ENCODE peak calls at places on chromosomes 13 and 19, in seven cellular contexts. B is MCF 10A, K is GM10248, W is fibroblast of pulmonary artery, F is activated B cell treated with CpG ODN at 0.5 μM for 24 hours, R is AG09319, Y is K562. H is an unnamed sample.

GRCh38 chr13:101552797-101553196 is 100.3 kb downstream of the ITGBL1 start:
- DNase-seq in B (no peak), K (no peak), W (peak; percentile 52), F (no peak), R (no peak), Y (no peak), H (peak; percentile 86)

GRCh38 chr13:57740719-57741118 is 109.2 kb downstream of the PCDH17 start:
- DNase-seq in B (peak; percentile 47), K (no peak), W (peak; percentile 2), F (no peak), R (no peak), Y (no peak), H (no peak)

GRCh38 chr19:18112989-18113478 is 15.5 kb downstream of the MAST3 start:
- DNase-seq in B (peak; percentile 93), K (peak; percentile 76), W (peak; percentile 83), F (peak; percentile 69), R (peak; percentile 29), Y (peak; percentile 75), H (peak; percentile 72)

GRCh38 chr19:41920878-41921277 is 7.4 kb downstream of the ERFL start:
- DNase-seq in B (no peak), K (no peak), W (no peak), F (no peak), R (no peak), Y (peak; percentile 70), H (no peak)

GRCh38 chr19:49290517-49290916 is 34.5 kb downstream of the SLC6A16 start:
- DNase-seq in B (no peak), K (no peak), W (no peak), F (no peak), R (no peak), Y (no peak), H (no peak)

GRCh38 chr19:8610041-8610927 is at the start of gene ADAMTS10:
- DNase-seq in B (no peak), K (no peak), W (peak; percentile 39), F (peak; percentile 18), R (no peak), Y (peak; percentile 75), H (peak; percentile 47)

GRCh38 chr19:13850910-13851753 is 25.8 kb upstream of the NANOS3 start:
- DNase-seq in B (peak; percentile 95), K (no peak), W (peak; percentile 91), F (peak; percentile 56), R (peak; percentile 83), Y (peak; percentile 76), H (peak; percentile 95)

GRCh38 chr19:5993516-5994406 is 15.8 kb upstream of the RANBP3 start:
- DNase-seq in B (no peak), K (no peak), W (peak; percentile 31), F (no peak), R (no peak), Y (no peak), H (peak; percentile 11)

GRCh38 chr19:40611096-40611495 is 9.9 kb downstream of the LTBP4 start:
- DNase-seq in B (peak; percentile 43), K (no peak), W (no peak), F (no peak), R (no peak), Y (no peak), H (no peak)

GRCh38 chr19:41880329-41880708 is 2.7 kb upstream of the ARHGEF1 start:
- DNase-seq in B (no peak), K (no peak), W (no peak), F (no peak), R (no peak), Y (no peak), H (no peak)

GRCh38 chr19:45094158-45094557 is 1.2 kb downstream of the PPP1R37 start:
- DNase-seq in B (no peak), K (no peak), W (no peak), F (no peak), R (no peak), Y (no peak), H (no peak)

GRCh38 chr19:45091031-45091918 is 1.7 kb upstream of the PPP1R37 start:
- DNase-seq in B (peak; percentile 99), K (peak; percentile 92), W (peak; percentile 100), F (peak; percentile 95), R (peak; percentile 97), Y (peak; percentile 61), H (peak; percentile 99)

GRCh38 chr19:45094707-45095106 is 1.7 kb downstream of the PPP1R37 start:
- DNase-seq in B (no peak), K (no peak), W (no peak), F (no peak), R (no peak), Y (no peak), H (no peak)

GRCh38 chr19:45090598-45090997 is 2.4 kb upstream of the PPP1R37 start:
- DNase-seq in B (no peak), K (no peak), W (no peak), F (no peak), R (no peak), Y (no peak), H (no peak)

GRCh38 chr19:45092747-45093678 is at the start of gene PPP1R37:
- DNase-seq in B (peak; percentile 99), K (peak; percentile 95), W (peak; percentile 99), F (peak; percentile 81), R (peak; percentile 91), Y (peak; percentile 90), H (peak; percentile 98)
- TF ChIP-seq CTCF in B (no peak), K (no peak), W (no peak), F (no peak), R (no peak), Y (no peak), H (no peak)

DNA sequence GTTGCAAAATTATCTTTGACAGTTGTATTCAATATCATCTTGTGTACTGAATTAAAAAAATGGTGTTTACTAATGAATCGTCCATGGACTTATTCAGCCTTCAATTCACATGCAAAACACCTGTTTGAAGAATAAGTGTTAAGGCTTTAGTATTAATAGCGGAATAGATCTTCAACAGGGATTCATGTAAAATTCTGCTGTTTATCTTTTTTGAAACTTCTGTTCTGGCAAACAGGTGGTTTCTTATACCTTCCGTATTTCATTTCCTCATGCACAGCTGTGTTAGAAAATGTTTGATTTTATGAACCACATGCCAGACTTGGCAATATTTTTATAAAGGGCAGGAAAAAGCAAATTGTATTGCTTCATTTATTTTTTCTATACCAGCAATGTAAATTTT is 255.7 kb downstream of the DACH1 start:
- DNase-seq in B (no peak), K (no peak), W (no peak), F (no peak), R (no peak), Y (no peak), H (no peak)
- TF ChIP-seq CTCF in B (no peak), K (no peak), W (no peak), F (no peak), R (no peak), Y (no peak), H (no peak)

GRCh38 chr19:10587839-10588150 is 683 bp upstream of the AP1M2 start:
- DNase-seq in B (no peak), K (no peak), W (no peak), F (no peak), R (no peak), Y (peak; percentile 4), H (no peak)
- TF ChIP-seq CTCF in B (no peak), K (no peak), W (no peak), F (no peak), R (no peak), Y (no peak), H (no peak)

DNA sequence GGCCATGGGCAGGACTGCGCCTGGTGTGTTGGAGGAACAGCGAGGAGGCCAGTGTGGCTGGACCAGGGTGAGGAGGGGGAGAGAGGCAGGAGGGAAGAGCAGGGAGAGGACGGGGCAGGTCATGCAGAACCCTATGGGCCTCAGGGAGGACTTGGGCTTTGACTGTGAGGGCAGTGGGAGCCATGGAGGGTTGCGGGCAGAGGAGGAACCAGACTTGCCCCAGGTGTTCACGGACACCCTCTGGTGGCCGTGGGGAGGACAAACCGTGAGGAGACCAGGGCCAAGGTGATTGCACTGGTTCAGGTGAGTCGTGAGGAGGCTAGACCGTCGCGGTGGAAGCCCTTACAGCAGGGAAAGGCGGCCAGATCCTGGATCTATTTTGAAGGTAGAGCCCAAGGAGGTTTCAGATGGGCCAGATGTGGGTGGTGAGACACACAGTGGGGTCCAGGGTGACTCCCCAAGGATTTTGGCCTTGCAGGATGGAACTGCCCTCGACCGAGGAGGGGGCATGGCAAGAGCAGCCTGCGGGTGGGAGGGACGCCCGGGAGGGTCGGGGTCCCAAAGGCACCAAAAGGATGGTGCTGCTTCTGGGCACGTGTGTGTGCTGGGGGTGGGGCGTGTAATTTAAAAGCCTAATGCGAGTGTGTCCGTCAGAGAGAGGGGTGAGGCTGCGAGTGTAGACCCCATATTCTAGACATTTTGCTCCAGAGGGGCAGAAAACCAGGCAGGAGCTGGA is 2.7 kb upstream of the REXO1 start:
- DNase-seq in B (no peak), K (no peak), W (no peak), F (no peak), R (no peak), Y (no peak), H (no peak)
- TF ChIP-seq CTCF in B (peak; percentile 17), K (peak; percentile 0), W (no peak), F (no peak), R (no peak), Y (peak; percentile 49), H (no peak)

DNA sequence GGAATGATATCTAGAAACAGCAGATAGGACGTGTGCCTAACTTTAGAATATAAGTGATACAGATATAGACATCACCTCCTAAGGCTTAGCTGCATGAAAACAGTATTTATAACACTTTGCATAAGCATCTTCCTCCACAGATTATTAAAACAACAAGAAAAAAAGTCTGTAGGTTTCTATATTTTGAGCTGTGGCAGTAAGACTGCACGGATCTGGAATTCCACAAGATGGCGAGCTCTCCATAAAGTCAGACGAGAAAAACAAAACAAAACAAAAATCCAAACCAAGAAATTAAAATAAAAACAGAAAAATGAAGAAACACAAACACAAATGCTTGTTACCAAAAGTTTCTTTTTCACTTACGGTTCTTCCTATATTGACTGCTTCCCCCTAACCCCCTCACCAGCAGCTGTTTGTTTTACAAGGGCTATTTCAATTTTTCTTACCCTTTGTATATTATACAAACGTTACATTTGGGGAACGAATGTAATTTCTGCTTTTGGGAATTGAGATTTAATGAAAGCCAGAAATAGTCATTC is 285.8 kb downstream of the MYO16 start:
- DNase-seq in B (peak; percentile 49), K (no peak), W (peak; percentile 71), F (no peak), R (no peak), Y (no peak), H (peak; percentile 57)
- TF ChIP-seq CTCF in B (peak; percentile 64), K (peak; percentile 42), W (peak; percentile 74), F (no peak), R (peak; percentile 83), Y (peak; percentile 34), H (peak; percentile 82)

GRCh38 chr13:74919914-74920313 is 562.1 kb downstream of the TBC1D4 start:
- DNase-seq in B (no peak), K (no peak), W (no peak), F (no peak), R (no peak), Y (no peak), H (no peak)
- TF ChIP-seq CTCF in B (no peak), K (no peak), W (no peak), F (no peak), R (no peak), Y (no peak), H (no peak)

GRCh38 chr13:90732049-90732448 is 615.4 kb upstream of the MIR17HG start:
- DNase-seq in B (peak; percentile 13), K (no peak), W (no peak), F (no peak), R (no peak), Y (no peak), H (no peak)
- TF ChIP-seq CTCF in B (no peak), K (no peak), W (no peak), F (no peak), R (no peak), Y (peak; percentile 39), H (peak; percentile 3)

GRCh38 chr19:46372901-46373572 is 26.1 kb downstream of the PPP5C start:
- DNase-seq in B (peak; percentile 88), K (no peak), W (peak; percentile 66), F (no peak), R (no peak), Y (no peak), H (peak; percentile 55)
- TF ChIP-seq CTCF in B (peak; percentile 33), K (no peak), W (peak; percentile 38), F (no peak), R (peak; percentile 32), Y (peak; percentile 18), H (peak; percentile 48)

H was measured in AG10803.